ENCODE peak calls at places on chromosomes 12 and 14, in six cellular contexts. E, O, I, R, B and P are unnamed samples.

GRCh38 chr12:66380769-66381168 is 78.5 kb downstream of the HELB start:
- DNase-seq in E (no peak), O (no peak), I (no peak), R (no peak), B (no peak), P (no peak)

GRCh38 chr14:54220697-54221431 is 175.9 kb upstream of the CDKN3 start:
- DNase-seq in E (no peak), O (no peak), I (no peak), R (no peak), B (no peak), P (no peak)

GRCh38 chr12:69583203-69583602 is 2.1 kb upstream of the CCT2 start:
- DNase-seq in E (no peak), O (no peak), I (no peak), R (no peak), B (no peak), P (no peak)

GRCh38 chr12:132427177-132427725 is 62.7 kb upstream of the FBRSL1 start:
- DNase-seq in E (no peak), O (no peak), I (no peak), R (no peak), B (no peak), P (peak)

GRCh38 chr12:3046441-3047200 is 30.6 kb upstream of the TSPAN9 start:
- DNase-seq in E (no peak), O (no peak), I (no peak), R (no peak), B (no peak), P (no peak)

GRCh38 chr14:56284641-56285040 is 166.4 kb downstream of the PELI2 start:
- DNase-seq in E (no peak), O (no peak), I (no peak), R (no peak), B (no peak), P (no peak)

GRCh38 chr14:77889971-77890442 is 90.1 kb downstream of the ADCK1 start:
- DNase-seq in E (no peak), O (no peak), I (no peak), R (no peak), B (no peak), P (no peak)

GRCh38 chr14:95460647-95461478 is 55.6 kb downstream of the SYNE3 start:
- DNase-seq in E (peak), O (no peak), I (peak), R (no peak), B (peak), P (peak)

GRCh38 chr12:90233168-90234100 is 524.8 kb upstream of the ATP2B1 start:
- DNase-seq in E (no peak), O (no peak), I (no peak), R (no peak), B (no peak), P (no peak)

GRCh38 chr12:132161046-132161781 is 17.0 kb downstream of the NOC4L start:
- DNase-seq in E (no peak), O (no peak), I (no peak), R (no peak), B (no peak), P (peak)

GRCh38 chr12:51941011-51941561 is 10.4 kb upstream of the ACVR1B start:
- DNase-seq in E (no peak), O (no peak), I (no peak), R (no peak), B (no peak), P (no peak)

GRCh38 chr14:74909501-74909900 is 13.6 kb downstream of the RPS6KL1 start:
- DNase-seq in E (no peak), O (no peak), I (no peak), R (no peak), B (no peak), P (no peak)

GRCh38 chr14:100767788-100768536 is 41.3 kb downstream of the DLK1 start:
- DNase-seq in E (no peak), O (no peak), I (no peak), R (no peak), B (no peak), P (no peak)

GRCh38 chr14:27739657-27740156 is 1026.9 kb upstream of the FOXG1 start:
- DNase-seq in E (no peak), O (no peak), I (no peak), R (no peak), B (no peak), P (no peak)

GRCh38 chr12:91065377-91065776 is 7.6 kb upstream of the KERA start:
- DNase-seq in E (no peak), O (no peak), I (no peak), R (no peak), B (no peak), P (no peak)

GRCh38 chr14:101183376-101184103 is 280.0 kb upstream of the RTL1 start:
- DNase-seq in E (no peak), O (no peak), I (no peak), R (no peak), B (no peak), P (no peak)